ENCODE peak calls at places on chromosomes 3 and 15, in six cellular contexts. N is fibroblast of lung, H is cardiac fibroblast, E is tibial artery, J is left ventricle myocardium inferior, U is IMR-90. B is an unnamed sample.

GRCh38 chr3:160395297-160395696 is 3.7 kb downstream of the IFT80 start:
- DNase-seq in J (no peak), E (no peak), N (peak; percentile 90), U (peak; percentile 85), H (peak; percentile 69), B (peak; percentile 87)

GRCh38 chr3:197592361-197593045 is 36.7 kb upstream of the BDH1 start:
- DNase-seq in E (no peak), H (no peak), J (no peak), N (no peak), U (no peak), B (no peak)

GRCh38 chr3:185528481-185529009 is 23.8 kb downstream of the LIPH start:
- DNase-seq in U (no peak), J (no peak), E (no peak), N (no peak), H (no peak), B (no peak)

GRCh38 chr3:14652-15051 is 181.9 kb upstream of the CHL1 start:
- DNase-seq in N (no peak), H (no peak), J (no peak), E (no peak), U (no peak), B (no peak)

GRCh38 chr3:65170357-65171090 is 482.7 kb upstream of the ADAMTS9 start:
- DNase-seq in N (peak; percentile 95), J (peak; percentile 85), U (peak; percentile 85), H (peak; percentile 98), E (peak; percentile 83), B (peak; percentile 97)

GRCh38 chr3:43727930-43728329 is 37.2 kb downstream of the ABHD5 start:
- DNase-seq in H (peak; percentile 45), U (peak; percentile 53), N (peak; percentile 60), E (no peak), J (no peak), B (peak; percentile 29)

GRCh38 chr3:29466442-29466841 is 185.6 kb downstream of the RBMS3 start:
- DNase-seq in U (no peak), E (no peak), J (no peak), N (no peak), H (no peak), B (no peak)

GRCh38 chr15:66169023-66169422 is 84.5 kb downstream of the MEGF11 start:
- DNase-seq in N (no peak), H (no peak), J (no peak), E (no peak), U (no peak), B (no peak)

GRCh38 chr3:189824629-189825312 is 193.6 kb downstream of the TP63 start:
- DNase-seq in J (no peak), N (peak; percentile 96), U (peak; percentile 91), E (no peak), H (peak; percentile 69), B (peak; percentile 95)

GRCh38 chr3:95184038-95184437 is 1121.2 kb downstream of the NSUN3 start:
- DNase-seq in N (no peak), U (no peak), J (no peak), E (no peak), H (no peak), B (no peak)

GRCh38 chr3:57966823-57967222 is 41.4 kb upstream of the FLNB start:
- DNase-seq in N (peak; percentile 58), J (no peak), H (peak; percentile 79), U (peak; percentile 37), E (peak; percentile 43), B (no peak)

GRCh38 chr3:189394599-189395121 is 222.9 kb downstream of the TPRG1 start:
- DNase-seq in N (no peak), H (no peak), J (no peak), E (no peak), U (no peak), B (no peak)

GRCh38 chr3:195870442-195870841 is 37.9 kb downstream of the TNK2 start:
- DNase-seq in E (no peak), N (no peak), U (no peak), H (no peak), J (no peak), B (no peak)

GRCh38 chr3:148957586-148957985 is 33.8 kb upstream of the GYG1 start:
- DNase-seq in H (peak; percentile 27), J (no peak), N (no peak), U (no peak), E (no peak), B (no peak)

GRCh38 chr15:36844453-36845094 is 255.8 kb downstream of the MEIS2 start:
- DNase-seq in E (no peak), N (peak; percentile 48), J (no peak), H (peak; percentile 26), U (peak; percentile 69), B (peak; percentile 36)

GRCh38 chr3:171054921-171055320 is 28.4 kb upstream of the SLC2A2 start:
- DNase-seq in E (no peak), J (no peak), N (peak; percentile 17), U (no peak), H (peak; percentile 14), B (peak; percentile 10)

GRCh38 chr3:32239638-32240550 is 1.4 kb downstream of the CMTM8 start:
- DNase-seq in N (no peak), J (no peak), E (no peak), H (peak; percentile 57), U (no peak), B (no peak)

GRCh38 chr3:102449341-102449740 is 14.5 kb downstream of the ZPLD1 start:
- DNase-seq in H (peak; percentile 19), U (peak; percentile 12), N (peak; percentile 36), J (no peak), E (no peak), B (peak; percentile 10)

GRCh38 chr3:13012228-13012691 is 61.0 kb downstream of the IQSEC1 start:
- DNase-seq in J (peak; percentile 73), H (peak; percentile 36), E (peak; percentile 87), N (no peak), U (peak; percentile 44), B (no peak)

GRCh38 chr15:91263632-91264477 is 163.8 kb downstream of the SV2B start:
- DNase-seq in U (peak; percentile 17), N (peak; percentile 33), E (peak; percentile 86), H (no peak), J (peak; percentile 76), B (peak; percentile 25)

GRCh38 chr3:127193341-127193740 is 410 bp downstream of the PRR23E start:
- DNase-seq in E (no peak), U (no peak), H (no peak), J (no peak), N (no peak), B (no peak)

GRCh38 chr3:30752961-30753360 is 141.5 kb downstream of the GADL1 start:
- DNase-seq in U (peak; percentile 83), N (peak; percentile 77), E (peak; percentile 30), H (peak; percentile 66), J (no peak), B (peak; percentile 71)

GRCh38 chr15:70879386-70879785 is 12.8 kb downstream of the THAP10 start:
- DNase-seq in H (peak; percentile 52), N (peak; percentile 91), J (no peak), U (peak; percentile 93), E (no peak), B (peak; percentile 89)

GRCh38 chr15:51155906-51156305 is 61.2 kb upstream of the TNFAIP8L3 start:
- DNase-seq in H (no peak), N (no peak), E (no peak), J (no peak), U (no peak), B (no peak)

GRCh38 chr15:85137507-85138175 is 156.0 kb downstream of the PDE8A start:
- DNase-seq in J (no peak), N (no peak), H (no peak), E (no peak), U (peak; percentile 6), B (no peak)

GRCh38 chr3:116190095-116190494 is 255.2 kb downstream of the LSAMP start:
- DNase-seq in U (no peak), E (no peak), N (no peak), J (no peak), H (no peak), B (no peak)

GRCh38 chr3:57383421-57383820 is 90.9 kb upstream of the ASB14 start:
- DNase-seq in H (no peak), E (no peak), J (no peak), N (no peak), U (no peak), B (no peak)

GRCh38 chr15:40796041-40796440 is 10.8 kb upstream of the ZFYVE19 start:
- DNase-seq in J (no peak), N (no peak), H (no peak), E (no peak), U (no peak), B (no peak)

GRCh38 chr3:11161666-11162065 is 7.4 kb downstream of the HRH1 start:
- DNase-seq in E (no peak), J (no peak), N (no peak), H (no peak), U (no peak), B (no peak)
- TF ChIP-seq CTCF in E (no peak), J (no peak), N (no peak), H (no peak), U (no peak), B (no peak)

DNA sequence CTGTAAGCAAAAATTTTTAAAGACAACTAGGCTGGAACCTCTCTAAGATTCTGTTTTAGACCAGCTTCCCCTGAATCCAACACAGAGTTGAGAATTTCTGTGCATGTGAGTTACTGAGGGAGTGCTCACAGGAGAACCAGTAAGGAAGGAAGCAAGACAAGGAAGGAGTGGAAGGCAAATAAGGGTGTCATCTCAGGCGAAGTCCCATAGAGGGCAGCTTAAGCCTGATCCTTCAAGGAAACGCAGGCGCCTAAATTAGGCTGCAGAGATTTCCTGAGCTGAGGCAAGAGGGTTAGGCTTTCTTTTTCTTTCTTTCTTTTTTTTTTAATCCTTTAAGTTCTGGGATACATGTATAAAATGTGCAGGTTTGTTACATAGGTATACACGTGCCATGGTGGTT is 36.2 kb upstream of the COL6A6 start:
- DNase-seq in E (no peak), N (peak; percentile 42), H (peak; percentile 83), J (no peak), U (peak; percentile 28), B (peak; percentile 32)
- TF ChIP-seq CTCF in E (peak; percentile 5), N (peak; percentile 81), H (peak; percentile 20), J (peak; percentile 48), U (peak; percentile 36), B (peak; percentile 10)

GRCh38 chr15:46502668-46503067 is 867.8 kb downstream of the SQOR start:
- DNase-seq in E (no peak), N (no peak), J (no peak), H (no peak), U (no peak), B (no peak)
- TF ChIP-seq CTCF in E (peak; percentile 4), N (no peak), J (peak; percentile 40), H (peak; percentile 5), U (no peak), B (no peak)

GRCh38 chr3:187832202-187832601 is 86.9 kb upstream of the BCL6 start:
- DNase-seq in U (no peak), H (no peak), J (no peak), E (no peak), N (no peak), B (no peak)
- TF ChIP-seq CTCF in U (no peak), H (no peak), J (no peak), E (no peak), N (no peak), B (no peak)

B was measured in astrocyte.